ENCODE peak calls at places on chromosomes 2 and 18, in four cellular contexts. C is fibroblast of villous mesenchyme, U is lower lobe of right lung, W is GM12864. M is an unnamed sample.

GRCh38 chr18:58995663-58996062 is 131.0 kb downstream of the ZNF532 start:
- DNase-seq in C (no peak), U (no peak), W (no peak), M (no peak)

GRCh38 chr2:128390256-128390990 is 71.8 kb upstream of the HS6ST1 start:
- DNase-seq in C (no peak), U (peak; percentile 35), W (no peak), M (peak; percentile 24)

GRCh38 chr2:96171836-96172235 is 26.6 kb upstream of the DUSP2 start:
- DNase-seq in C (no peak), U (no peak), W (no peak), M (no peak)

GRCh38 chr18:79429785-79430281 is 34.1 kb downstream of the NFATC1 start:
- DNase-seq in C (peak; percentile 49), U (no peak), W (no peak), M (no peak)

GRCh38 chr2:28583899-28584553 is 88.2 kb downstream of the PLB1 start:
- DNase-seq in C (peak; percentile 95), U (no peak), W (no peak), M (peak; percentile 96)

GRCh38 chr18:12973562-12974213 is 17.5 kb upstream of the CEP192 start:
- DNase-seq in C (no peak), U (no peak), W (no peak), M (no peak)

GRCh38 chr2:113255140-113256070 is 23.3 kb downstream of the PAX8 start:
- DNase-seq in C (no peak), U (no peak), W (no peak), M (no peak)

GRCh38 chr2:69209482-69209881 is 177.5 kb downstream of the GFPT1 start:
- DNase-seq in C (no peak), U (no peak), W (no peak), M (no peak)

DNA sequence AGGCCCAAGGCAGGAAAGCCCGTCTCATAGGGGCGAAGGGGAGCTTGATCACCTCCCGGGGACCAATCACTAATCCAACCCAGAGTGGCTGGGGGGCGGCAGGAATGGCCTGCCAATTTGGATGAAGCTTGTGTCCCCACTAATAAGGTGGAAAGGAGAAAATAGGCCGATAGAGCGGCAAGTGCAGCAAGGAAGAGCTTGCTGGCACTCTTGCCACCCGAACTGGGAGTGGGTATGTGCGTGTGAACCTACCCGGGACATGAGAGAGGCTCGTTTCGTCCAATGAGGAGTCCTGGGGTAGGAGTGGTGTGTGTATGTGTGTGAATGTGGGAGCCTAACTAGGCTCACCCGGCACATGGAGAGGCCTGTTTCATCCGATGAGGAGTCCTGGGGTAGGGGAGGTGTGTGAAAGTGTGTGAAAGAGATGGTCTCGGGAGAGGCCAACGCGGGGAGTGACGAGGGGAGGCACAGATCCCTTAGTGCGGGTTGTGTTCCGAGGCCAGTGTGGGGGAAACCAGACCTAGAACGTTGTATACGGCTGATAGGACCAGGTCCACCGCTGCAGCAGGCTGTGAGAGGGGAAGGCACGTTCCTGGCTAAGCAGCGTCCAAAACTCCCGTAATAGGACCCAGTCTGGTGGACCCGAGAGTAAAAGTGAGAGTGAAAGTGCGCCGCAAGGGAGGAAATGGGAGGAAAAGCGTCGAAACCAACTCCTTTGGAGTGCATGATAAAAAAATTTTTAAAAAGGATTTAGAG is 47.1 kb upstream of the SELENOI start:
- DNase-seq in C (peak; percentile 62), U (peak; percentile 70), W (no peak), M (no peak)
- H3K4me3 ChIP-seq in C (peak overlapping the region; percentile 58), U (peak overlapping the region; percentile 69), W (peak overlapping the region; percentile 48), M (peak overlapping the region; percentile 18)

GRCh38 chr2:43131051-43131889 is 95.1 kb downstream of the ZFP36L2 start:
- DNase-seq in C (peak; percentile 94), U (peak; percentile 89), W (peak; percentile 49), M (peak; percentile 98)
- TF ChIP-seq CTCF in C (peak; percentile 40), U (peak; percentile 49), W (peak; percentile 52), M (peak; percentile 67)

GRCh38 chr2:168394262-168394661 is 61.8 kb upstream of the CERS6 start:
- DNase-seq in C (no peak), U (no peak), W (no peak), M (no peak)

GRCh38 chr2:168392797-168393196 is 63.3 kb upstream of the CERS6 start:
- DNase-seq in C (no peak), U (no peak), W (no peak), M (no peak)

GRCh38 chr2:168396131-168396530 is 59.9 kb upstream of the CERS6 start:
- DNase-seq in C (peak; percentile 51), U (no peak), W (no peak), M (no peak)

GRCh38 chr2:168397629-168398028 is 58.4 kb upstream of the CERS6 start:
- DNase-seq in C (peak; percentile 42), U (no peak), W (no peak), M (no peak)

DNA sequence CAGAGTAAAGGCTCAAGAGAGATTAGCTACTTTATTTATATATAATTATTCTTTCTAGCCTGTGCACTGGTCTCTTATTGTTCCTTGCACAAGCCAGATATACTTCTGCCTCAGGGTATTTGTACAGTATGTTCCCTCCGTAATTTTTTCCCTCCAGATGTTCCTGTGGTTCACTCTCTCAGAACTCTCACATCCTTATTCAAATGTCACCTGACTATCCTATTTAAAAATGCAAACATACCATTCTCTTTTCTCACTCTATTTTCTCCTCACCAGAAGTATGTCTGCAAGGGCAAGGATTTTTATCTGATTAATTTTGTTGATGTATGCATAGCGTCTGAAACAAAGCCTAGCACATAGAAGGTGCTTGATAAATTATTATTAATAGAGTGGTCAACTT is 64.0 kb upstream of the CERS6 start:
- DNase-seq in C (peak; percentile 51), U (no peak), W (no peak), M (no peak)
- H3K4me3 ChIP-seq in C (no peak overlapping the region), U (no peak overlapping the region), W (no peak overlapping the region), M (no peak overlapping the region)

GRCh38 chr2:222049946-222050345 is 248.9 kb downstream of the PAX3 start:
- DNase-seq in C (peak; percentile 4), U (no peak), W (no peak), M (no peak)

GRCh38 chr2:222050981-222051380 is 247.8 kb downstream of the PAX3 start:
- DNase-seq in C (no peak), U (no peak), W (no peak), M (no peak)

GRCh38 chr2:222055328-222055727 is 243.5 kb downstream of the PAX3 start:
- DNase-seq in C (no peak), U (no peak), W (no peak), M (no peak)

GRCh38 chr2:222054813-222055212 is 244.0 kb downstream of the PAX3 start:
- DNase-seq in C (peak; percentile 1), U (no peak), W (no peak), M (no peak)

DNA sequence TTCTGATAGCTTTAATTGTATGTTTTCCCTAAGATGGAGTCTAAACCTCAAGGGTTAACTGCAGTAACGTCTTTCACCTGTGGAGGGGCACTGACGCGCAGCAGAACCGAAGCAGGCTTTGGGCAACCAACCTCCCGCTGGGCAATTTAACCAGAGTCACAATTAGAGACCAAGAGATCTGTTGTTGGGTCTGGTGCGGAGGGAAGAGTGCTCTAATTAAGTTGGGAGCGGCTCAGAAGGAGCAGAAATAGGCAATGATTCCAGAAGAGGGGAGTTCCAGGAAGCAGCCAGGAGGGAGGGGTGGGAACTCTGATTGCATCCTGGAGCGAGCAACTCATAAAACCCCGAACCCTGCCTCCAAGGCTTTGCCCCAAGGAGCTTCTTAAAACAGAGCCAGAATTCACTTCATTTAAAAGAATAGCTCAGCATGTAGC is 245.8 kb downstream of the PAX3 start:
- DNase-seq in C (no peak), U (no peak), W (no peak), M (no peak)
- TF ChIP-seq CTCF in C (no peak), U (no peak), W (no peak), M (no peak)

GRCh38 chr2:48249631-48250473 is 280.1 kb upstream of the STON1 start:
- DNase-seq in C (peak; percentile 90), U (no peak), W (no peak), M (no peak)
- H3K4me3 ChIP-seq in C (peak overlapping the region; percentile 25), U (no peak overlapping the region), W (no peak overlapping the region), M (no peak overlapping the region)

DNA sequence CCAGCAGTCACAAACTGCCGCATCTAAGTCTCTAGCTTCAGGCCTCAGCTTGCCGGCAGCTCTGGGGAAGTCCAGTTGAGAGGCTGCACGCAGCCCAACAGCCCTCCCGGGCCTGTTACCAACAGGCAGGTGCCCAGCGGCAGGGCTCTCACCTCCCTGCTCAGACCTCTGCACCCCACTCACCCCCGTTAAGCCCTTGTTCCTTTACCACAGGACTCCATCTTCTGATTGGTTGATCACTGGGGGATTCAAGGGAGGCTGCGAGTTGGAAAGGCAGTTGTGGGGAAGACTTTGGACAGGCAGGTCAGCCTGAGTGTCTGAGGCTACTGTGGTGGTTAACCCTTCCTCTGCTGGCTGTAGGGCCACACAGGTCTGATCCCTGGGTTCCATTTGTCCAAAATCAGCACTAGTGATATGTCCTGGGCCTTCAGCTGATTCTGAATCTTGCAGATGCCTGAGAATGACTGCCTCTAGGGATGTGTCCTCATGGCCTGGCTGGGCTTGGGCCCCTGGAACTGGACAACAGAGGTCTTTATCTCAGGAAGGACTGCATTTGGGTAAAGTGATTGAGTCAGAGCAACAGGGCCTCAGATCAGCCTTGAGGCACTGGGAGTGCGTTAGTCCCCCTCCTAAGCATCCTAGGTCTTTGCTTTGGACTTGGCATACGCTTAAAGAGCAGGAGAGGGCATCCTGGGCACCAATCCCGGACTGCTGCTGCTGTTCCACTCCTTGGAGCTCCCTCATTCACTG is 88.4 kb downstream of the APOB start:
- DNase-seq in C (no peak), U (no peak), W (no peak), M (no peak)
- TF ChIP-seq CTCF in C (no peak), U (no peak), W (no peak), M (no peak)

DNA sequence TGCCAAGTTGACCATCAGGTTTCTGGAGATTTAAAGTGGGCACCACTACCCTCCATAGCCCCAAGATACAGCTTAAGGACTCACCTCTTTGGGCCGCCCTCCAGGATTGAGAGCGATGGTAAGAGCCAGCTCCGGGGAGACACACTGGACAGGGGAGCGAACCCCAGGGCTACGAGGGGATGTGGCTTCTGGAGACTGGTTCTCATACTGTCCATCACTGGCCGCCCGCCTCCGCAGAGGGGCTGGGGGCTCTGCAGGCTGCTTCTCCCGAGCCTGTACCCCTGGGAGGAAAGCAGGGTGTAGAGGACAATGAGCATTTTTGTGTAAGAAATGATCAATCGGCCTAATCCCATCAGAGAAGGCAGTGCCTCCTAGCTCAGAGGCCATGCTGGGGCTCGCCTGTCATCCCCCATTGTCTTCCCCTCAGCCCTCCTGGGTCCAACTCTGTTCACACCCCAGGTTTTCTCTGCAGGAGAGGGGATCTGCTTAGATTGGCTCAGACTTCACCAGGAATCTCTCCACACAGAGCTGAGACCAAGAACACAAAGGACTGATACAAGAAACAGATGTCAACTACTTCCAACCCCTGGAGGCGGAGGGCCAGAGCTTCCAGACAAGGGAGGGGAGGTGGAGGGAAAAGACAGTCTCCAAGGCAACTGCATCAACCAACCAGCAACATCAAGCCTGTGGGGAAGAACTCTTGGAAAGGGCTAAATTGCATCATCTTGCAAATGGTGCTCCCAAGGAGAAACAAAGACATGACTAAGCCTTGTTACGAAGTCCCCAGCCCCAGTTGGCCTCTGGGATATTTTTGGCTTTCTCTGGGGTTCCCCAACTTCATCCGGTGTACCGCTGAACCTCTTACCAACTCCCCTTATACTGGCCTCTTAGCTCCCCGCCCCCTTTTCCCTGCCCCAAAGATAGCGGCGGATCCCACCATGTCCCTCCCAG is 166.6 kb downstream of the TNS1 start:
- DNase-seq in C (peak; percentile 84), U (peak; percentile 41), W (no peak), M (no peak)
- H3K4me3 ChIP-seq in C (no peak overlapping the region), U (no peak overlapping the region), W (no peak overlapping the region), M (no peak overlapping the region)